ENCODE peak calls at places on chromosomes 4 and X, in five cellular contexts. O is fibroblast of pulmonary artery, P is Peyer's patch, K is breast epithelium, A is foreskin fibroblast. H is an unnamed sample.

GRCh38 chrX:37302569-37302968 is 46.6 kb upstream of the PRRG1 start:
- DNase-seq in O (peak), P (no peak), K (no peak), A (peak), H (peak)

GRCh38 chr4:48863728-48864127 is 32.8 kb downstream of the OCIAD1 start:
- DNase-seq in O (no peak), P (no peak), K (no peak), A (no peak), H (no peak)

GRCh38 chrX:40502688-40503087 is 78.1 kb upstream of the ATP6AP2 start:
- DNase-seq in O (no peak), P (no peak), K (no peak), A (no peak), H (no peak)

GRCh38 chrX:15750611-15751159 is 12.6 kb downstream of the CA5B start:
- DNase-seq in O (no peak), P (no peak), K (no peak), A (peak), H (no peak)

GRCh38 chr4:1492636-1493539 is 86.6 kb upstream of the NKX1-1 start:
- DNase-seq in O (no peak), P (no peak), K (no peak), A (no peak), H (peak)

GRCh38 chr4:152188801-152189200 is 347.1 kb downstream of the FBXW7 start:
- DNase-seq in O (no peak), P (no peak), K (no peak), A (no peak), H (no peak)

GRCh38 chr4:10196191-10196590 is 79.6 kb upstream of the WDR1 start:
- DNase-seq in O (no peak), P (no peak), K (no peak), A (no peak), H (no peak)

GRCh38 chrX:45775462-45775861 is 574.8 kb upstream of the DIPK2B start:
- DNase-seq in O (peak), P (no peak), K (peak), A (peak), H (no peak)

GRCh38 chr4:3302164-3302785 is 9.5 kb downstream of the RGS12 start:
- DNase-seq in O (no peak), P (peak), K (no peak), A (no peak), H (peak)

GRCh38 chr4:130127297-130127696 is 1031.3 kb downstream of the C4orf33 start:
- DNase-seq in O (no peak), P (no peak), K (no peak), A (no peak), H (no peak)

GRCh38 chr4:55435136-55435535 is 39.4 kb downstream of the TMEM165 start:
- DNase-seq in O (peak), P (peak), K (no peak), A (peak), H (no peak)
- TF ChIP-seq CTCF in O (peak), P (no peak), K (no peak), A (peak), H (no peak)

DNA sequence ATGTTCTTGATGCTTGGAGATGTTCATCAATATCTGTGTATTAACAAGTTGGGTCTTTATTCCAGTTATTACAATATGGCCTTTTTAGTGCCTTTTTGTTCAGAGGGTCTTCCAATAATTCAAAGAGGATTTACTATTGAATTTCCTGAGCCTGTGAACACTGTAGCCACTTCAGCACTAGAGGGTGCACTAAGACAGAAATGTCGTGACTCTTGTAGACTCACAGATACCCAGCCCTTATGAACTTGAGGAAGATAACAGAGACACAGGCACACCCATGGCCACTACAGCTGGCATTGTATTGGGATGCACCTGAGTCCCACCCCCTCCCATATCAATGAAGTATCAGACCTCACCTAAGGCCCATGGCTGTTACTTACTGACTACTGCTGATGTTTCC is 54.4 kb upstream of the ACTRT1 start:
- DNase-seq in O (no peak), P (no peak), K (no peak), A (no peak), H (no peak)
- TF ChIP-seq CTCF in O (no peak), P (no peak), K (no peak), A (no peak), H (no peak)

GRCh38 chrX:56114437-56114787 is 117.7 kb upstream of the KLF8 start:
- DNase-seq in O (no peak), P (no peak), K (no peak), A (no peak), H (no peak)
- TF ChIP-seq CTCF in O (no peak), P (no peak), K (no peak), A (no peak), H (no peak)

GRCh38 chr4:20386906-20387305 is 135.2 kb downstream of the SLIT2 start:
- DNase-seq in O (no peak), P (no peak), K (no peak), A (no peak), H (no peak)
- TF ChIP-seq CTCF in O (no peak), P (no peak), K (no peak), A (no peak), H (no peak)

DNA sequence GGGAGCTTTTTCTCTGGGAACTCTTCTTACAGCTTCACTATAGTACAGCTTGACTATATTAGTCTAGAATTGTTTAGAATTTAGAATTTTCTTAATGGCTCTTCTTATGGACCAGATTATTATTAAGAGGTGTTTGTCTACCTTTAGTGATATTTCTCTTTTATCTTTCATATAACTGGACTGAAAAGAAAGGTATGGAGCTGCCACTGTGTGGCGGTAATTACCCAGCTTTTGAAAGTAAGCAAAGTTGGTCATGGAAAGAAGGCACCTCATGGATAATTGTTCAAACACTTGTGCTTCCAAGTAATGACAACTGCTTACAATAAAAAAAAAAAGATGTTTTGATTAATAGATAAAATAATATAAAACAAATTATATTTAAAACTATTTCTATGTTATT is 1112.5 kb downstream of the TECRL start:
- DNase-seq in O (no peak), P (no peak), K (no peak), A (no peak), H (peak)
- TF ChIP-seq CTCF in O (no peak), P (no peak), K (no peak), A (no peak), H (peak)

GRCh38 chr4:183838987-183839712 is 66.0 kb upstream of the STOX2 start:
- DNase-seq in O (peak), P (no peak), K (no peak), A (peak), H (no peak)
- TF ChIP-seq CTCF in O (no peak), P (no peak), K (no peak), A (no peak), H (no peak)

GRCh38 chr4:149738156-149738555 is 77.5 kb downstream of the IQCM start:
- DNase-seq in O (no peak), P (no peak), K (no peak), A (no peak), H (no peak)
- TF ChIP-seq CTCF in O (no peak), P (no peak), K (no peak), A (no peak), H (no peak)

H was measured in adrenal gland.